ENCODE peak calls at places on chromosomes 2 and 18, in five cellular contexts. One of them, this sample, is unnamed.

GRCh38 chr18:41745166-41746049 is 209.6 kb upstream of the PIK3C3 start:
- DNase-seq in brain microvascular endothelial cell: peak
- DNase-seq in astrocyte of the spinal cord: peak
- DNase-seq in pancreas: peak
- DNase-seq in fibroblast of mammary gland: peak
- DNase-seq in this sample: peak

GRCh38 chr2:31296641-31297287 is 62.8 kb downstream of the EHD3 start:
- DNase-seq in brain microvascular endothelial cell: peak
- DNase-seq in astrocyte of the spinal cord: peak
- DNase-seq in pancreas: no peak
- DNase-seq in fibroblast of mammary gland: no peak
- DNase-seq in this sample: no peak

GRCh38 chr2:75608684-75609333 is 37.8 kb upstream of the MRPL19 start:
- DNase-seq in brain microvascular endothelial cell: peak
- DNase-seq in astrocyte of the spinal cord: peak
- DNase-seq in pancreas: peak
- DNase-seq in fibroblast of mammary gland: peak
- DNase-seq in this sample: peak

GRCh38 chr18:75344161-75344560 is 83.3 kb downstream of the SMIM21 start:
- DNase-seq in brain microvascular endothelial cell: no peak
- DNase-seq in astrocyte of the spinal cord: no peak
- DNase-seq in pancreas: no peak
- DNase-seq in fibroblast of mammary gland: no peak
- DNase-seq in this sample: no peak

GRCh38 chr2:109275120-109276040 is 146.4 kb downstream of the SH3RF3 start:
- DNase-seq in brain microvascular endothelial cell: no peak
- DNase-seq in astrocyte of the spinal cord: no peak
- DNase-seq in pancreas: no peak
- DNase-seq in fibroblast of mammary gland: no peak
- DNase-seq in this sample: no peak

GRCh38 chr2:156673271-156673615 is 237.1 kb downstream of the GPD2 start:
- DNase-seq in brain microvascular endothelial cell: no peak
- DNase-seq in astrocyte of the spinal cord: no peak
- DNase-seq in pancreas: no peak
- DNase-seq in fibroblast of mammary gland: no peak
- DNase-seq in this sample: no peak

GRCh38 chr2:85765081-85765731 is 11.4 kb downstream of the ATOH8 start:
- DNase-seq in brain microvascular endothelial cell: no peak
- DNase-seq in astrocyte of the spinal cord: no peak
- DNase-seq in pancreas: peak
- DNase-seq in fibroblast of mammary gland: no peak
- DNase-seq in this sample: no peak

GRCh38 chr18:39555511-39555910 is 1989.9 kb upstream of the CELF4 start:
- DNase-seq in brain microvascular endothelial cell: no peak
- DNase-seq in astrocyte of the spinal cord: no peak
- DNase-seq in pancreas: no peak
- DNase-seq in fibroblast of mammary gland: peak
- DNase-seq in this sample: no peak

GRCh38 chr2:219350938-219351280 is 18.4 kb upstream of the RESP18 start:
- DNase-seq in brain microvascular endothelial cell: no peak
- DNase-seq in astrocyte of the spinal cord: no peak
- DNase-seq in pancreas: no peak
- DNase-seq in fibroblast of mammary gland: no peak
- DNase-seq in this sample: no peak

GRCh38 chr2:124542932-124543640 is 518.0 kb downstream of the CNTNAP5 start:
- DNase-seq in brain microvascular endothelial cell: no peak
- DNase-seq in astrocyte of the spinal cord: no peak
- DNase-seq in pancreas: no peak
- DNase-seq in fibroblast of mammary gland: no peak
- DNase-seq in this sample: no peak

GRCh38 chr2:121061633-121062032 is 223.4 kb downstream of the TFCP2L1 start:
- DNase-seq in brain microvascular endothelial cell: no peak
- DNase-seq in astrocyte of the spinal cord: no peak
- DNase-seq in pancreas: no peak
- DNase-seq in fibroblast of mammary gland: no peak
- DNase-seq in this sample: no peak

GRCh38 chr2:52269696-52270485 is 1238.0 kb upstream of the NRXN1 start:
- DNase-seq in brain microvascular endothelial cell: peak
- DNase-seq in astrocyte of the spinal cord: peak
- DNase-seq in pancreas: no peak
- DNase-seq in fibroblast of mammary gland: peak
- DNase-seq in this sample: no peak

GRCh38 chr2:137493261-137493660 is 471.0 kb upstream of the HNMT start:
- DNase-seq in brain microvascular endothelial cell: no peak
- DNase-seq in astrocyte of the spinal cord: no peak
- DNase-seq in pancreas: no peak
- DNase-seq in fibroblast of mammary gland: no peak
- DNase-seq in this sample: peak

GRCh38 chr2:67658820-67659219 is 261.7 kb downstream of the ETAA1 start:
- DNase-seq in brain microvascular endothelial cell: no peak
- DNase-seq in astrocyte of the spinal cord: no peak
- DNase-seq in pancreas: no peak
- DNase-seq in fibroblast of mammary gland: no peak
- DNase-seq in this sample: no peak

GRCh38 chr2:233424028-233424951 is 70.0 kb downstream of the DGKD start:
- DNase-seq in brain microvascular endothelial cell: no peak
- DNase-seq in astrocyte of the spinal cord: no peak
- DNase-seq in pancreas: no peak
- DNase-seq in fibroblast of mammary gland: peak
- DNase-seq in this sample: peak

GRCh38 chr2:112310906-112311305 is 35.5 kb downstream of the ZC3H6 start:
- DNase-seq in brain microvascular endothelial cell: no peak
- DNase-seq in astrocyte of the spinal cord: no peak
- DNase-seq in pancreas: no peak
- DNase-seq in fibroblast of mammary gland: no peak
- DNase-seq in this sample: no peak
- TF ChIP-seq CTCF in brain microvascular endothelial cell: no peak
- TF ChIP-seq CTCF in astrocyte of the spinal cord: no peak
- TF ChIP-seq CTCF in pancreas: no peak
- TF ChIP-seq CTCF in fibroblast of mammary gland: no peak
- TF ChIP-seq CTCF in this sample: no peak

GRCh38 chr18:44793186-44793585 is 112.5 kb downstream of the SETBP1 start:
- DNase-seq in brain microvascular endothelial cell: no peak
- DNase-seq in astrocyte of the spinal cord: no peak
- DNase-seq in pancreas: no peak
- DNase-seq in fibroblast of mammary gland: no peak
- DNase-seq in this sample: no peak
- H3K4me3 ChIP-seq in brain microvascular endothelial cell: no peak
- H3K4me3 ChIP-seq in astrocyte of the spinal cord: no peak
- H3K4me3 ChIP-seq in pancreas: no peak
- H3K4me3 ChIP-seq in fibroblast of mammary gland: no peak
- H3K4me3 ChIP-seq in this sample: no peak

GRCh38 chr2:96142217-96143113 is 2.8 kb downstream of the DUSP2 start:
- DNase-seq in brain microvascular endothelial cell: no peak
- DNase-seq in astrocyte of the spinal cord: no peak
- DNase-seq in pancreas: no peak
- DNase-seq in fibroblast of mammary gland: no peak
- DNase-seq in this sample: no peak
- TF ChIP-seq CTCF in brain microvascular endothelial cell: peak
- TF ChIP-seq CTCF in astrocyte of the spinal cord: no peak
- TF ChIP-seq CTCF in pancreas: no peak
- TF ChIP-seq CTCF in fibroblast of mammary gland: no peak
- TF ChIP-seq CTCF in this sample: no peak

GRCh38 chr18:70288851-70289328 is at the start of gene SOCS6:
- DNase-seq in brain microvascular endothelial cell: no peak
- DNase-seq in astrocyte of the spinal cord: peak
- DNase-seq in pancreas: peak
- DNase-seq in fibroblast of mammary gland: peak
- DNase-seq in this sample: peak

GRCh38 chr18:70289351-70290330 is 796 bp downstream of the SOCS6 start:
- DNase-seq in brain microvascular endothelial cell: no peak
- DNase-seq in astrocyte of the spinal cord: peak
- DNase-seq in pancreas: peak
- DNase-seq in fibroblast of mammary gland: no peak
- DNase-seq in this sample: peak

GRCh38 chr18:70292628-70293027 is 3.8 kb downstream of the SOCS6 start:
- DNase-seq in brain microvascular endothelial cell: no peak
- DNase-seq in astrocyte of the spinal cord: no peak
- DNase-seq in pancreas: no peak
- DNase-seq in fibroblast of mammary gland: no peak
- DNase-seq in this sample: peak

GRCh38 chr18:70291295-70291574 is 2.4 kb downstream of the SOCS6 start:
- DNase-seq in brain microvascular endothelial cell: no peak
- DNase-seq in astrocyte of the spinal cord: no peak
- DNase-seq in pancreas: no peak
- DNase-seq in fibroblast of mammary gland: no peak
- DNase-seq in this sample: no peak

DNA sequence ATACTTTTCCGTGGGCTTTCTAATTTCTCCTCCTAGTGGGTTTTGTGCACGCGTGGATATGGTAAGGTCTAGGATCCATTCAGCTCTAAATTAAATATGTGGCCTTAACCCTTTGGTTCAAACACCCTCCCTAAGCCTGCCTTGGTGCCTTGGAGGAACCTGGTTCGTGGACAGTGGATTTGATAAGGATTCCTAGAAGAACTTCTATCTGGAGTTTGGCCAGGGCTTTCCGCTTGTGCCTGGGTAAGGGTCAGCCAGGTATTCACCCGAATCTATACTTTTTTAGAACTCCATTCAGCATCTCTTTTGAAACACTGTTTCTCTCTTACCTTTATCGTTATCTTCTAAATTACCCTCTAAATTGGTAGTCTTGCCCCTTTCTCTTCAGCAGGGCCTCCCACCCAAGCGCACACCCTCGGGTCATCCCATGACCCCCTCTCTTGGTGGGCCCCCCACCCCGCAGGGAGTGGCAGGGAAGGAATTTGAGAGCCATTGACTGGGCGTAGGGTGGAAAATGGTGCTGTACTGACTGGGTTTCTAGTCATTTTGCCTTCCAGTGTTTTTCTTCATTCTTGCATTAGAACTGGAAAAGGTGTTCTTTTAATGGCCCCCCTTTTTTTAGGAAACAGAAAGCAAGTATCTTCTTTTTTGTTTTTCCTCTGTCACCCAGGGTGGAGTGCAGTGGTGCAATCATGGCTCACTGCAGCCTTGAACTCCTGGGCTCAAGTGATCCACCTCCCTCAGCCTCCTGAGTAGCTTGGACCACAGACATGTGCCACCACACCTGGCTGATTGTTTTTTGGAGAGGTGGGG is 1.8 kb downstream of the SOCS6 start:
- DNase-seq in brain microvascular endothelial cell: no peak
- DNase-seq in astrocyte of the spinal cord: no peak
- DNase-seq in pancreas: no peak
- DNase-seq in fibroblast of mammary gland: no peak
- DNase-seq in this sample: peak
- H3K4me3 ChIP-seq in brain microvascular endothelial cell: peak
- H3K4me3 ChIP-seq in astrocyte of the spinal cord: peak
- H3K4me3 ChIP-seq in pancreas: peak
- H3K4me3 ChIP-seq in fibroblast of mammary gland: peak
- H3K4me3 ChIP-seq in this sample: peak

GRCh38 chr2:128057334-128057733 is 29.5 kb upstream of the SAP130 start:
- DNase-seq in brain microvascular endothelial cell: no peak
- DNase-seq in astrocyte of the spinal cord: no peak
- DNase-seq in pancreas: no peak
- DNase-seq in fibroblast of mammary gland: no peak
- DNase-seq in this sample: no peak
- TF ChIP-seq CTCF in brain microvascular endothelial cell: no peak
- TF ChIP-seq CTCF in astrocyte of the spinal cord: no peak
- TF ChIP-seq CTCF in pancreas: no peak
- TF ChIP-seq CTCF in fibroblast of mammary gland: no peak
- TF ChIP-seq CTCF in this sample: no peak

GRCh38 chr2:196407675-196408265 is 231.7 kb upstream of the CCDC150 start:
- DNase-seq in brain microvascular endothelial cell: no peak
- DNase-seq in astrocyte of the spinal cord: no peak
- DNase-seq in pancreas: no peak
- DNase-seq in fibroblast of mammary gland: no peak
- DNase-seq in this sample: no peak

GRCh38 chr2:196410008-196410407 is 229.5 kb upstream of the CCDC150 start:
- DNase-seq in brain microvascular endothelial cell: no peak
- DNase-seq in astrocyte of the spinal cord: no peak
- DNase-seq in pancreas: no peak
- DNase-seq in fibroblast of mammary gland: no peak
- DNase-seq in this sample: no peak

GRCh38 chr2:196413821-196414274 is 225.7 kb upstream of the CCDC150 start:
- DNase-seq in brain microvascular endothelial cell: peak
- DNase-seq in astrocyte of the spinal cord: peak
- DNase-seq in pancreas: no peak
- DNase-seq in fibroblast of mammary gland: no peak
- DNase-seq in this sample: no peak

GRCh38 chr2:196404276-196404675 is 232.9 kb upstream of the STK17B start:
- DNase-seq in brain microvascular endothelial cell: no peak
- DNase-seq in astrocyte of the spinal cord: no peak
- DNase-seq in pancreas: no peak
- DNase-seq in fibroblast of mammary gland: peak
- DNase-seq in this sample: no peak

GRCh38 chr2:196409376-196409775 is 230.1 kb upstream of the CCDC150 start:
- DNase-seq in brain microvascular endothelial cell: no peak
- DNase-seq in astrocyte of the spinal cord: peak
- DNase-seq in pancreas: no peak
- DNase-seq in fibroblast of mammary gland: no peak
- DNase-seq in this sample: no peak
- H3K4me3 ChIP-seq in brain microvascular endothelial cell: no peak
- H3K4me3 ChIP-seq in astrocyte of the spinal cord: no peak
- H3K4me3 ChIP-seq in pancreas: no peak
- H3K4me3 ChIP-seq in fibroblast of mammary gland: no peak
- H3K4me3 ChIP-seq in this sample: no peak

GRCh38 chr2:163610817-163611556 is 124.8 kb downstream of the FIGN start:
- DNase-seq in brain microvascular endothelial cell: no peak
- DNase-seq in astrocyte of the spinal cord: no peak
- DNase-seq in pancreas: no peak
- DNase-seq in fibroblast of mammary gland: peak
- DNase-seq in this sample: no peak
- TF ChIP-seq CTCF in brain microvascular endothelial cell: peak
- TF ChIP-seq CTCF in astrocyte of the spinal cord: no peak
- TF ChIP-seq CTCF in pancreas: no peak
- TF ChIP-seq CTCF in fibroblast of mammary gland: peak
- TF ChIP-seq CTCF in this sample: no peak

GRCh38 chr2:69638630-69639029 is 4.9 kb downstream of the AAK1 start:
- DNase-seq in brain microvascular endothelial cell: no peak
- DNase-seq in astrocyte of the spinal cord: no peak
- DNase-seq in pancreas: no peak
- DNase-seq in fibroblast of mammary gland: no peak
- DNase-seq in this sample: no peak
- H3K4me3 ChIP-seq in brain microvascular endothelial cell: no peak
- H3K4me3 ChIP-seq in astrocyte of the spinal cord: no peak
- H3K4me3 ChIP-seq in pancreas: no peak
- H3K4me3 ChIP-seq in fibroblast of mammary gland: no peak
- H3K4me3 ChIP-seq in this sample: no peak

GRCh38 chr2:11829947-11830707 is 83.7 kb downstream of the LPIN1 start:
- DNase-seq in brain microvascular endothelial cell: peak
- DNase-seq in astrocyte of the spinal cord: peak
- DNase-seq in pancreas: peak
- DNase-seq in fibroblast of mammary gland: peak
- DNase-seq in this sample: peak
- TF ChIP-seq CTCF in brain microvascular endothelial cell: peak
- TF ChIP-seq CTCF in astrocyte of the spinal cord: peak
- TF ChIP-seq CTCF in pancreas: no peak
- TF ChIP-seq CTCF in fibroblast of mammary gland: peak
- TF ChIP-seq CTCF in this sample: no peak

GRCh38 chr18:56569391-56569790 is 69.0 kb downstream of the TXNL1 start:
- DNase-seq in brain microvascular endothelial cell: no peak
- DNase-seq in astrocyte of the spinal cord: no peak
- DNase-seq in pancreas: no peak
- DNase-seq in fibroblast of mammary gland: no peak
- DNase-seq in this sample: no peak
- H3K4me3 ChIP-seq in brain microvascular endothelial cell: no peak
- H3K4me3 ChIP-seq in astrocyte of the spinal cord: no peak
- H3K4me3 ChIP-seq in pancreas: no peak
- H3K4me3 ChIP-seq in fibroblast of mammary gland: no peak
- H3K4me3 ChIP-seq in this sample: no peak